ENCODE peak calls at places on chromosome 12, in eight cellular contexts. Q is iris pigment epithelial cell; X is Kasumi-1; J is HCT116; E is NCI-H1048; I is pancreas; S is effector memory CD8-positive, alpha-beta T cell; F is stimulated activated CD4-positive, alpha-beta T cell treated with anti-CD3 and anti-CD28 coated beads, Interleukin-15, amount 100 ng/mL, for 1 hour. M is an unnamed sample.

GRCh38 chr12:3243376-3244084 is 166.4 kb downstream of the TSPAN9 start:
- DNase-seq in S (no peak), Q (no peak), I (no peak), J (no peak), X (no peak), F (no peak), E (no peak), M (no peak)

GRCh38 chr12:108691995-108692808 is 39.1 kb downstream of the CORO1C start:
- DNase-seq in J (no peak), Q (peak), F (no peak), X (no peak), I (no peak), E (no peak), S (no peak), M (peak)

GRCh38 chr12:121781751-121782615 is 11.5 kb downstream of the RHOF start:
- DNase-seq in I (no peak), F (no peak), J (no peak), S (peak), Q (peak), E (no peak), X (no peak), M (no peak)

GRCh38 chr12:125140239-125140917 is 75.1 kb downstream of the AACS start:
- DNase-seq in E (no peak), S (no peak), I (no peak), F (no peak), J (no peak), Q (no peak), X (no peak), M (no peak)

GRCh38 chr12:131555866-131556265 is 155.0 kb upstream of the SFSWAP start:
- DNase-seq in I (no peak), X (no peak), F (no peak), E (no peak), S (no peak), J (no peak), Q (no peak), M (no peak)

GRCh38 chr12:76318773-76319594 is 29.2 kb downstream of the BBS10 start:
- DNase-seq in J (no peak), I (no peak), E (no peak), Q (no peak), F (no peak), S (no peak), X (no peak), M (no peak)

GRCh38 chr12:78698747-78699146 is 165.8 kb upstream of the SYT1 start:
- DNase-seq in Q (peak), I (no peak), S (no peak), J (no peak), E (no peak), X (no peak), F (no peak), M (no peak)

GRCh38 chr12:48105321-48105866 is 485 bp downstream of the SENP1 start:
- DNase-seq in X (peak), E (no peak), Q (peak), I (no peak), J (no peak), F (peak), S (peak), M (no peak)

GRCh38 chr12:126588586-126589249 is 1523.5 kb downstream of the AACS start:
- DNase-seq in I (no peak), F (no peak), S (no peak), X (no peak), E (no peak), J (no peak), Q (peak), M (no peak)

GRCh38 chr12:124938606-124939427 is 24.4 kb upstream of the UBC start:
- DNase-seq in J (peak), I (peak), S (peak), Q (peak), E (no peak), X (no peak), F (peak), M (no peak)